ENCODE peak calls at places on chromosome 21, in five cellular contexts. One of them, this sample, is unnamed.

GRCh38 chr21:25999935-26000582 is 170.5 kb downstream of the APP start:
- DNase-seq in body of pancreas: no peak
- DNase-seq in uterus: no peak
- DNase-seq in mucosa of descending colon: peak
- DNase-seq in fibroblast of lung: no peak
- DNase-seq in this sample: no peak

GRCh38 chr21:16578912-16579311 is 849.1 kb downstream of the USP25 start:
- DNase-seq in mucosa of descending colon: no peak
- DNase-seq in body of pancreas: no peak
- DNase-seq in uterus: no peak
- DNase-seq in fibroblast of lung: peak
- DNase-seq in this sample: no peak

GRCh38 chr21:35020446-35020845 is 28.7 kb downstream of the RUNX1 start:
- DNase-seq in mucosa of descending colon: no peak
- DNase-seq in uterus: no peak
- DNase-seq in body of pancreas: no peak
- DNase-seq in fibroblast of lung: no peak
- DNase-seq in this sample: no peak

GRCh38 chr21:15872236-15872635 is 142.5 kb downstream of the USP25 start:
- DNase-seq in mucosa of descending colon: no peak
- DNase-seq in body of pancreas: no peak
- DNase-seq in fibroblast of lung: no peak
- DNase-seq in uterus: no peak
- DNase-seq in this sample: no peak

GRCh38 chr21:35398366-35398982 is 349.4 kb upstream of the RUNX1 start:
- DNase-seq in uterus: no peak
- DNase-seq in body of pancreas: no peak
- DNase-seq in fibroblast of lung: peak
- DNase-seq in mucosa of descending colon: no peak
- DNase-seq in this sample: no peak

GRCh38 chr21:16069713-16070112 is 339.9 kb downstream of the USP25 start:
- DNase-seq in body of pancreas: no peak
- DNase-seq in uterus: no peak
- DNase-seq in fibroblast of lung: no peak
- DNase-seq in mucosa of descending colon: no peak
- DNase-seq in this sample: no peak

GRCh38 chr21:43824250-43824882 is 35.0 kb downstream of the RRP1 start:
- DNase-seq in uterus: no peak
- DNase-seq in body of pancreas: no peak
- DNase-seq in mucosa of descending colon: no peak
- DNase-seq in fibroblast of lung: peak
- DNase-seq in this sample: no peak

GRCh38 chr21:17775431-17776126 is 43.6 kb downstream of the C21orf91 start:
- DNase-seq in fibroblast of lung: no peak
- DNase-seq in uterus: no peak
- DNase-seq in body of pancreas: no peak
- DNase-seq in mucosa of descending colon: peak
- DNase-seq in this sample: no peak

GRCh38 chr21:14567557-14568279 is 21.6 kb upstream of the SAMSN1 start:
- DNase-seq in uterus: no peak
- DNase-seq in body of pancreas: no peak
- DNase-seq in mucosa of descending colon: no peak
- DNase-seq in fibroblast of lung: no peak
- DNase-seq in this sample: no peak

GRCh38 chr21:32182449-32182848 is 96.4 kb downstream of the MIS18A start:
- DNase-seq in body of pancreas: no peak
- DNase-seq in fibroblast of lung: no peak
- DNase-seq in uterus: no peak
- DNase-seq in mucosa of descending colon: no peak
- DNase-seq in this sample: no peak

GRCh38 chr21:16968436-16968835 is 544.4 kb upstream of the CXADR start:
- DNase-seq in fibroblast of lung: no peak
- DNase-seq in uterus: no peak
- DNase-seq in mucosa of descending colon: no peak
- DNase-seq in body of pancreas: no peak
- DNase-seq in this sample: no peak

DNA sequence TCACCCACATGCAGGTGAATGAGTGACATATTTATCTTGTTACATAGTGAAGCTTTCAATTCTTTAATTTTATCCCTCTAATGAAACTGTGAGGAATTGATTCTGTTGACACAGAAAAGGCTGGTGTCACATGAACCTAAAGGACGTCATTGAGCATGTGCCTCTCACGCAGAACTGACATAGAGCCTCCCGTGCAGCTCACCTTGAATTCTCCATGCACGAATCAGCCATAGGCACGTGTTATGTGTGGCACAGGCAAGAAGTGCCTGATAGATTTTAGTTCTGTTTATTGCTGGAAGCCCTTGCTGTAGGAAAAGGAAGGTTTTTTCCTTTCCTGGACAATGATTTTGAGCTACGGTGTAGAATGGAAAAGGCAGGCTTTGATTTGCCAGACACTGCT is 11.3 kb downstream of the ADARB1 start:
- DNase-seq in body of pancreas: no peak
- DNase-seq in uterus: no peak
- DNase-seq in fibroblast of lung: no peak
- DNase-seq in mucosa of descending colon: no peak
- DNase-seq in this sample: no peak
- H3K4me3 ChIP-seq in body of pancreas: no peak
- H3K4me3 ChIP-seq in uterus: no peak
- H3K4me3 ChIP-seq in fibroblast of lung: no peak
- H3K4me3 ChIP-seq in mucosa of descending colon: no peak
- H3K4me3 ChIP-seq in this sample: no peak

GRCh38 chr21:39054066-39054465 is 129.2 kb downstream of the PSMG1 start:
- DNase-seq in uterus: no peak
- DNase-seq in fibroblast of lung: no peak
- DNase-seq in body of pancreas: no peak
- DNase-seq in mucosa of descending colon: no peak
- DNase-seq in this sample: no peak
- TF ChIP-seq CTCF in uterus: no peak
- TF ChIP-seq CTCF in fibroblast of lung: no peak
- TF ChIP-seq CTCF in body of pancreas: no peak
- TF ChIP-seq CTCF in mucosa of descending colon: no peak
- TF ChIP-seq CTCF in this sample: no peak

DNA sequence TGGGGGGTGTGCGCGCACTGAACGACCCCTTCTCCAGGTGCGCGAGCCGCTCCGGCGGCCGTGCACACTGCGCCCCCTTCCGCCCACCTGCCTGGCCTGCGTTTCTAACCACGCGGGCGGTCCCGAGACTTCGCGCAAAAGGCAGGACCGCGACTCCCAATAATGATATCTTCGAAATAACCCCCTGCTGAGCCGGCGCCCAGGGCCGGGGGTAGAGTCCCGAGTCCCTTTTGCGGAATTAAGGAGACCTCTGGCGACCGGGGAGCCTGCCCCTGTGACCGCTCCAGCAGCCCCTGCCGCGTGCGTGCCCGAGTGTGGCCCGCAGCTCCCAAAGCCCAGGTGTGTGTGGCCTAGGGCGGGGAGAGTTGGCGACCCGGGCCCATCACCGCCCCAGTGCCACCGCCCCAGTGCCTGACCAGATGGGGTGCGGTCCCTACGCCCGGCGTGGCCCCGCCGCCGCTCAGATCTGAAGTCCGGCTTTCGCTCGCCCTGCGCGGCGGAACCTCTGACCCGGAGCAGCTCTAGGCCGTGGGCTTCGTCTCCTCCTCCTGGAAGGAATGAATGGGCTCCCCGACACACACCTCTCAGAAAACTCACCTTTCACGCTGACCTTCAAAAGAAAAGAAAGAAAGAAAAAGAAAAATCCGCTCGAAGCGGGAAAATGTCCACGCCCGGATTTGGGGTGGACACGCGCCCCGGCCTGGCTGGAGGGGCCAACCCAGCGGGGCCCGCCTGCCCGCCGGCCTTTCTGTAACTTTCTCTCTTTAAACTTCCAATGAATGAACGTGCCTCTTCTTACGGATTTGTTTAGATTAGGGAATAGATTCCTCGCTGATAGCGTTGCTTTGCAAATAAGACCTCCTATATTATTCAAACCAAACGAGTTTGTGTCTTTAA is 5.5 kb upstream of the SIM2 start:
- DNase-seq in fibroblast of lung: no peak
- DNase-seq in uterus: no peak
- DNase-seq in body of pancreas: no peak
- DNase-seq in mucosa of descending colon: no peak
- DNase-seq in this sample: no peak
- H3K4me3 ChIP-seq in fibroblast of lung: no peak
- H3K4me3 ChIP-seq in uterus: no peak
- H3K4me3 ChIP-seq in body of pancreas: no peak
- H3K4me3 ChIP-seq in mucosa of descending colon: no peak
- H3K4me3 ChIP-seq in this sample: no peak

DNA sequence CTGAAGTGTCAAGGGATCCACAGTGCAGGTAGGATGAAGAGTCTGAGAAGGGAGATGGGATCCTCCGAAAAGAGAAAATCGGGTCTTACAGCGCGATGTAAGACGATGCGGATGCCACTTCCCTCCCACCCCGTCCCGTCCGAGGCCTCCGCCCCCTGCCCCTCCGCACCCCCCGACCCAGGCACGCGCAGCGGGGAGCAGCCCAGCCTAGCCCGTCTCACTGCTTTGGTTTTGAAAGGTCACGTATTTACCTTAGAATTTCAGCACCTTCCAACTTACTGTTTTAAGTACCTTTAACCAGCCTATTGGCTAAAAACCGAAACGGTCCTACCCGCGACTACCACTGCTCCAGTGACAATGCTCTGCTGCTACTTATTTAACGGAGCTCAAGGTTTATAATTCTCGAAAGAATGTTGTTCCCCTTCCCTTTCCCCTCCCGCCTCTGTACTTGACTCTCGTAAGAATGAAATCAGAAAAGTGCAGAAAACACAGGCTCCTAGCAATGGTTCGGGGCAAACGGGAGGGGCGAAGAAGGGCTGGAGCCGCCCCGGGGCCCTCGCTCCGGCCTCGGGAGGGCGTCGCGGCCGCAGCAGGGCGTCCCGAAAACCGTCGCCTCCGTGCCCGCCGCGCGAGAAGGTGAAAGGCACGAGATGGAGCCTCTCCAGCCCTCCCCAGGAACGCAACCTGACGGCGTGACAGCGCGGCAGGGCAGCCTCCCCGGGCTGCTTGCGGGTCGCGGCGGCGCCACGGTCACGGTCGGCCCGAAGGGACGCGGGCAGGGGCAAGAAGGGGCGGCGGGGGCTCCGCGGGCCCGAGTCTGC is 706 bp downstream of the TMEM50B start:
- DNase-seq in mucosa of descending colon: peak
- DNase-seq in fibroblast of lung: peak
- DNase-seq in body of pancreas: peak
- DNase-seq in uterus: no peak
- DNase-seq in this sample: peak
- TF ChIP-seq CTCF in mucosa of descending colon: no peak
- TF ChIP-seq CTCF in fibroblast of lung: peak
- TF ChIP-seq CTCF in body of pancreas: peak
- TF ChIP-seq CTCF in uterus: no peak
- TF ChIP-seq CTCF in this sample: peak

DNA sequence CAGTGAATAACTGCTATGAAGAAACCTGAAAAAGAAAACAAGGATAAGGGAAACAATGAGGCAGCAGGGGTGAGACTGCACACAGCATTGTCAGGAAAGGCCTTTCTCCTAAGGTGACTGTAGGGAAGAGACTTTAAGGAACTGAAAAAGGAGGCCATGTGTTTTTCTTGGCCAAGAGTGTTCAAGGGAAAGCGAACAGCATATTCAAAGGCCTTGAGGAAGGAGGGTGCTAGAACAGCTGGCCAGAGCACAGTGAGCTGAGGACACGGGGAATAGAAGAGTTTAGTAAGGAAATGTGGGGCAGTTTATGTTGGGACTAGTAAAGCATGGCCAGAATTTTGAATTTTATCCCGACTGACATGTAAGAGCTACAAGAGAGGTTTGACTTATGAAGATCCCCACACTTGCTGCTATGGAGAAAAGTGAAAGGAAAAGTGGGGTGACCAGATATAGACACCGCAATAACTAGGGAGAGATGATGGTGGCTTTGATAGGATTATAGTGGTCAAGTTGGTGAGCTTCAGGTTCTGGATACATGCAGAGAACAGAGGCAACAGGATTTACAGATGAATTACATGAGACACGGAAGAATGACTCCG is 1.4 kb downstream of the RWDD2B start:
- DNase-seq in mucosa of descending colon: no peak
- DNase-seq in fibroblast of lung: no peak
- DNase-seq in uterus: no peak
- DNase-seq in body of pancreas: no peak
- DNase-seq in this sample: no peak
- H3K4me3 ChIP-seq in mucosa of descending colon: no peak
- H3K4me3 ChIP-seq in fibroblast of lung: peak
- H3K4me3 ChIP-seq in uterus: no peak
- H3K4me3 ChIP-seq in body of pancreas: no peak
- H3K4me3 ChIP-seq in this sample: peak

GRCh38 chr21:27359141-27359540 is 392.3 kb upstream of the ADAMTS5 start:
- DNase-seq in uterus: no peak
- DNase-seq in fibroblast of lung: peak
- DNase-seq in mucosa of descending colon: no peak
- DNase-seq in body of pancreas: no peak
- DNase-seq in this sample: no peak

GRCh38 chr21:27365394-27365793 is 398.5 kb upstream of the ADAMTS5 start:
- DNase-seq in mucosa of descending colon: no peak
- DNase-seq in uterus: no peak
- DNase-seq in fibroblast of lung: no peak
- DNase-seq in body of pancreas: no peak
- DNase-seq in this sample: no peak

GRCh38 chr21:27363719-27364479 is 397.0 kb upstream of the ADAMTS5 start:
- DNase-seq in uterus: no peak
- DNase-seq in fibroblast of lung: no peak
- DNase-seq in body of pancreas: no peak
- DNase-seq in mucosa of descending colon: no peak
- DNase-seq in this sample: no peak

GRCh38 chr21:27366846-27367245 is 400.0 kb upstream of the ADAMTS5 start:
- DNase-seq in uterus: no peak
- DNase-seq in fibroblast of lung: no peak
- DNase-seq in mucosa of descending colon: no peak
- DNase-seq in body of pancreas: no peak
- DNase-seq in this sample: no peak

DNA sequence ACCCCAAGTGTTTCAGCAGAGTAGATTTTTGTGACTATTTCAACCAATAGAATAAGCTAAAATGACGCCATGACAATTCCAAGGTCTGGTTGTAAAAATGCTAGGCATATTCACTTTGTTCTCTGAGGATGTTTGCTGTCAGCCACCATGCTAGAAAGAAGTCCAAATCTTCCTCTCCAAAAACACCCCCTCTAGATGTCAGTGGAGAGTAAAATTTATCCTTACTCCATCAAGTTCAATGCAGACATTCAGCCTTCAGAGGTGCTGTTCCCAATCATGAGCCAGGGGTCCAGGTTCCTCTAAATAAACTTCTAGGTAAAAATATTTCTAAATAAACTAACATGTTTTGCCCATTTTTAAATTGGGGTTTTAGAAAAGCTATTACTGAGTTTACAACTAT is 395.4 kb upstream of the ADAMTS5 start:
- DNase-seq in body of pancreas: no peak
- DNase-seq in uterus: no peak
- DNase-seq in fibroblast of lung: peak
- DNase-seq in mucosa of descending colon: no peak
- DNase-seq in this sample: no peak
- TF ChIP-seq CTCF in body of pancreas: no peak
- TF ChIP-seq CTCF in uterus: no peak
- TF ChIP-seq CTCF in fibroblast of lung: peak
- TF ChIP-seq CTCF in mucosa of descending colon: no peak
- TF ChIP-seq CTCF in this sample: no peak

GRCh38 chr21:22993822-22994574 is 1995.8 kb downstream of the NCAM2 start:
- DNase-seq in fibroblast of lung: no peak
- DNase-seq in uterus: no peak
- DNase-seq in mucosa of descending colon: no peak
- DNase-seq in body of pancreas: no peak
- DNase-seq in this sample: no peak

GRCh38 chr21:22993144-22993543 is 1994.9 kb downstream of the NCAM2 start:
- DNase-seq in body of pancreas: no peak
- DNase-seq in fibroblast of lung: no peak
- DNase-seq in uterus: no peak
- DNase-seq in mucosa of descending colon: no peak
- DNase-seq in this sample: no peak
- H3K4me3 ChIP-seq in body of pancreas: no peak
- H3K4me3 ChIP-seq in fibroblast of lung: no peak
- H3K4me3 ChIP-seq in uterus: no peak
- H3K4me3 ChIP-seq in mucosa of descending colon: no peak
- H3K4me3 ChIP-seq in this sample: no peak